ENCODE peak calls at places on chromosomes 4 and X, in four cellular contexts. R is HepG2, T is dermis microvascular lymphatic vessel endothelial cell, K is aorta. M is an unnamed sample.
A peak's percentile ranks its signal among the peaks of the same experiment; 100 is the strongest.

GRCh38 chrX:133085785-133086184 is 11.1 kb downstream of the USP26 start:
- DNase-seq in R (no peak), T (no peak), K (no peak), M (no peak)

GRCh38 chr4:9847971-9848764 is 66.7 kb downstream of the DRD5 start:
- DNase-seq in R (no peak), T (no peak), K (no peak), M (no peak)

GRCh38 chr4:114093221-114093715 is 113.8 kb upstream of the ARSJ start:
- DNase-seq in R (no peak), T (no peak), K (no peak), M (no peak)

GRCh38 chr4:185997287-185997686 is 71.7 kb upstream of the TLR3 start:
- DNase-seq in R (no peak), T (no peak), K (peak; percentile 84), M (no peak)

GRCh38 chrX:12245650-12246645 is 107.7 kb downstream of the FRMPD4 start:
- DNase-seq in R (no peak), T (no peak), K (no peak), M (no peak)

GRCh38 chr4:78693777-78694456 is 82.2 kb upstream of the BMP2K start:
- DNase-seq in R (no peak), T (no peak), K (no peak), M (peak; percentile 58)

GRCh38 chr4:122710434-122711308 is 21.8 kb upstream of the BBS12 start:
- DNase-seq in R (no peak), T (peak; percentile 86), K (no peak), M (no peak)

GRCh38 chr4:153594208-153594607 is 89.9 kb upstream of the TLR2 start:
- DNase-seq in R (no peak), T (no peak), K (no peak), M (no peak)

GRCh38 chr4:174217273-174218126 is 66.0 kb downstream of the FBXO8 start:
- DNase-seq in R (no peak), T (no peak), K (peak; percentile 73), M (peak; percentile 39)

GRCh38 chrX:37846141-37846540 is 1.2 kb downstream of the DYNLT3 start:
- DNase-seq in R (no peak), T (peak; percentile 21), K (no peak), M (peak; percentile 15)

GRCh38 chr4:119261986-119262385 is 49.5 kb downstream of the USP53 start:
- DNase-seq in R (no peak), T (no peak), K (no peak), M (no peak)

GRCh38 chr4:67922697-67923096 is 38.9 kb upstream of the TMPRSS11D start:
- DNase-seq in R (no peak), T (no peak), K (no peak), M (no peak)

GRCh38 chr4:42953316-42953715 is 60.8 kb downstream of the GRXCR1 start:
- DNase-seq in R (no peak), T (no peak), K (no peak), M (no peak)

GRCh38 chr4:56613101-56613862 is 67.8 kb downstream of the HOPX start:
- DNase-seq in R (peak; percentile 5), T (peak; percentile 22), K (no peak), M (no peak)

GRCh38 chr4:48137766-48138349 is 3.8 kb upstream of the TXK start:
- DNase-seq in R (no peak), T (no peak), K (no peak), M (no peak)

GRCh38 chr4:177005801-177006230 is 213.1 kb upstream of the VEGFC start:
- DNase-seq in R (no peak), T (peak; percentile 9), K (no peak), M (peak; percentile 66)

GRCh38 chr4:184293552-184293951 is 75.9 kb upstream of the ENPP6 start:
- DNase-seq in R (peak; percentile 46), T (peak; percentile 66), K (no peak), M (peak; percentile 73)

GRCh38 chrX:53631156-53631555 is 55.4 kb downstream of the HUWE1 start:
- DNase-seq in R (no peak), T (no peak), K (no peak), M (no peak)

GRCh38 chr4:27861802-27862201 is 1001.2 kb downstream of the STIM2 start:
- DNase-seq in R (no peak), T (no peak), K (no peak), M (no peak)

GRCh38 chr4:6560416-6561172 is 14.4 kb upstream of the MAN2B2 start:
- DNase-seq in R (no peak), T (no peak), K (no peak), M (no peak)

GRCh38 chr4:138706206-138706605 is 309.4 kb upstream of the NOCT start:
- DNase-seq in R (no peak), T (no peak), K (no peak), M (no peak)

GRCh38 chr4:116073051-116073450 is 959.6 kb upstream of the NDST4 start:
- DNase-seq in R (no peak), T (no peak), K (no peak), M (no peak)

GRCh38 chr4:20255823-20256222 is 4.1 kb downstream of the SLIT2 start:
- DNase-seq in R (no peak), T (no peak), K (no peak), M (no peak)

GRCh38 chrX:44400588-44400987 is 57.1 kb upstream of the EFHC2 start:
- DNase-seq in R (no peak), T (peak; percentile 14), K (no peak), M (peak; percentile 51)

GRCh38 chrX:148049441-148049840 is 68.3 kb downstream of the FMR1NB start:
- DNase-seq in R (peak; percentile 22), T (peak; percentile 36), K (no peak), M (peak; percentile 53)

GRCh38 chrX:14209034-14209433 is 179.3 kb upstream of the GEMIN8 start:
- DNase-seq in R (no peak), T (no peak), K (no peak), M (no peak)

GRCh38 chr4:56705870-56706400 is 24.8 kb upstream of the HOPX start:
- DNase-seq in R (no peak), T (no peak), K (no peak), M (no peak)

GRCh38 chrX:153592966-153593688 is 5.8 kb downstream of the CCNQ start:
- DNase-seq in R (no peak), T (no peak), K (peak; percentile 72), M (no peak)

GRCh38 chr4:11497972-11498371 is 69.3 kb upstream of the HS3ST1 start:
- DNase-seq in R (no peak), T (no peak), K (no peak), M (no peak)

GRCh38 chr4:98516042-98516440 is 142.4 kb downstream of the TSPAN5 start:
- DNase-seq in R (peak; percentile 35), T (peak; percentile 85), K (no peak), M (no peak)

GRCh38 chrX:10111364-10112148 is 45.2 kb upstream of the CLCN4 start:
- DNase-seq in R (peak; percentile 32), T (peak; percentile 78), K (no peak), M (no peak)

GRCh38 chr4:81963005-81963404 is 410.8 kb downstream of the HNRNPD start:
- DNase-seq in R (no peak), T (no peak), K (no peak), M (no peak)

GRCh38 chr4:20538922-20539321 is 161.3 kb upstream of the PACRGL start:
- DNase-seq in R (peak; percentile 47), T (no peak), K (no peak), M (no peak)

GRCh38 chr4:108560624-108561023 is 59.8 kb upstream of the RPL34 start:
- DNase-seq in R (no peak), T (peak; percentile 81), K (no peak), M (no peak)

GRCh38 chr4:150217804-150218203 is 139.6 kb downstream of the DCLK2 start:
- DNase-seq in R (no peak), T (no peak), K (no peak), M (no peak)

GRCh38 chr4:10045481-10045880 is 24.2 kb upstream of the SLC2A9 start:
- DNase-seq in R (peak; percentile 93), T (no peak), K (no peak), M (no peak)